ENCODE peak calls at places on chromosome 3, in seven cellular contexts. One of them, this sample, is unnamed.

GRCh38 chr3:140399853-140400252 is 278.0 kb upstream of the TRIM42 start:
- DNase-seq in neuronal stem cell: no peak
- DNase-seq in H1: no peak
- DNase-seq in mesenchymal stem cell: no peak
- DNase-seq in mesendoderm: no peak
- DNase-seq in H9: no peak
- DNase-seq in trophoblast cell: no peak
- DNase-seq in this sample: no peak

GRCh38 chr3:182027366-182027765 is 315.6 kb downstream of the SOX2 start:
- DNase-seq in neuronal stem cell: no peak
- DNase-seq in mesendoderm: no peak
- DNase-seq in H9: no peak
- DNase-seq in mesenchymal stem cell: no peak
- DNase-seq in trophoblast cell: no peak
- DNase-seq in H1: no peak
- DNase-seq in this sample: no peak

GRCh38 chr3:50885491-50885890 is 210.8 kb downstream of the DOCK3 start:
- DNase-seq in mesenchymal stem cell: no peak
- DNase-seq in mesendoderm: peak
- DNase-seq in H1: peak
- DNase-seq in H9: peak
- DNase-seq in neuronal stem cell: peak
- DNase-seq in trophoblast cell: no peak
- DNase-seq in this sample: no peak

GRCh38 chr3:44962606-44963393 is 13.2 kb downstream of the ZDHHC3 start:
- DNase-seq in mesendoderm: no peak
- DNase-seq in neuronal stem cell: no peak
- DNase-seq in H9: no peak
- DNase-seq in mesenchymal stem cell: peak
- DNase-seq in trophoblast cell: no peak
- DNase-seq in H1: no peak
- DNase-seq in this sample: peak

GRCh38 chr3:170621256-170621655 is 35.4 kb upstream of the SLC7A14 start:
- DNase-seq in mesendoderm: no peak
- DNase-seq in trophoblast cell: no peak
- DNase-seq in H9: no peak
- DNase-seq in neuronal stem cell: no peak
- DNase-seq in mesenchymal stem cell: peak
- DNase-seq in H1: no peak
- DNase-seq in this sample: peak

GRCh38 chr3:24802614-24803013 is 308.0 kb upstream of the THRB start:
- DNase-seq in mesenchymal stem cell: no peak
- DNase-seq in H1: no peak
- DNase-seq in neuronal stem cell: no peak
- DNase-seq in trophoblast cell: no peak
- DNase-seq in H9: no peak
- DNase-seq in mesendoderm: no peak
- DNase-seq in this sample: no peak

GRCh38 chr3:149258298-149258697 is 36.7 kb upstream of the CP start:
- DNase-seq in H1: no peak
- DNase-seq in mesenchymal stem cell: peak
- DNase-seq in neuronal stem cell: no peak
- DNase-seq in H9: no peak
- DNase-seq in mesendoderm: peak
- DNase-seq in trophoblast cell: no peak
- DNase-seq in this sample: peak

GRCh38 chr3:128545120-128545752 is 52.2 kb upstream of the GATA2 start:
- DNase-seq in H9: no peak
- DNase-seq in neuronal stem cell: no peak
- DNase-seq in mesendoderm: no peak
- DNase-seq in trophoblast cell: no peak
- DNase-seq in mesenchymal stem cell: no peak
- DNase-seq in H1: no peak
- DNase-seq in this sample: no peak

GRCh38 chr3:136750209-136750921 is 1.8 kb downstream of the STAG1 start:
- DNase-seq in trophoblast cell: no peak
- DNase-seq in H1: peak
- DNase-seq in mesenchymal stem cell: peak
- DNase-seq in mesendoderm: no peak
- DNase-seq in neuronal stem cell: no peak
- DNase-seq in H9: no peak
- DNase-seq in this sample: no peak

GRCh38 chr3:24598691-24599090 is 104.0 kb upstream of the THRB start:
- DNase-seq in trophoblast cell: no peak
- DNase-seq in H9: no peak
- DNase-seq in neuronal stem cell: no peak
- DNase-seq in mesendoderm: peak
- DNase-seq in H1: no peak
- DNase-seq in mesenchymal stem cell: peak
- DNase-seq in this sample: no peak

GRCh38 chr3:29346828-29347227 is 66.0 kb downstream of the RBMS3 start:
- DNase-seq in H9: no peak
- DNase-seq in H1: no peak
- DNase-seq in mesenchymal stem cell: peak
- DNase-seq in mesendoderm: peak
- DNase-seq in trophoblast cell: no peak
- DNase-seq in neuronal stem cell: no peak
- DNase-seq in this sample: peak

GRCh38 chr3:29347412-29347811 is 66.5 kb downstream of the RBMS3 start:
- DNase-seq in neuronal stem cell: no peak
- DNase-seq in mesenchymal stem cell: no peak
- DNase-seq in H1: no peak
- DNase-seq in mesendoderm: no peak
- DNase-seq in trophoblast cell: no peak
- DNase-seq in H9: no peak
- DNase-seq in this sample: no peak

GRCh38 chr3:29344154-29344553 is 63.3 kb downstream of the RBMS3 start:
- DNase-seq in H9: no peak
- DNase-seq in neuronal stem cell: no peak
- DNase-seq in trophoblast cell: no peak
- DNase-seq in mesenchymal stem cell: no peak
- DNase-seq in mesendoderm: no peak
- DNase-seq in H1: no peak
- DNase-seq in this sample: no peak

GRCh38 chr3:29345923-29346322 is 65.1 kb downstream of the RBMS3 start:
- DNase-seq in mesenchymal stem cell: no peak
- DNase-seq in trophoblast cell: no peak
- DNase-seq in mesendoderm: no peak
- DNase-seq in H9: no peak
- DNase-seq in neuronal stem cell: no peak
- DNase-seq in H1: no peak
- DNase-seq in this sample: no peak

GRCh38 chr3:29344986-29345385 is 64.1 kb downstream of the RBMS3 start:
- DNase-seq in mesendoderm: peak
- DNase-seq in mesenchymal stem cell: no peak
- DNase-seq in neuronal stem cell: no peak
- DNase-seq in H1: no peak
- DNase-seq in H9: no peak
- DNase-seq in trophoblast cell: no peak
- DNase-seq in this sample: no peak
- H3K4ac ChIP-seq in mesendoderm: no peak
- H3K4ac ChIP-seq in mesenchymal stem cell: no peak
- H3K4ac ChIP-seq in neuronal stem cell: no peak
- H3K4ac ChIP-seq in H1: no peak
- H3K4ac ChIP-seq in H9: no peak
- H3K4ac ChIP-seq in trophoblast cell: no peak
- H3K4ac ChIP-seq in this sample: no peak

DNA sequence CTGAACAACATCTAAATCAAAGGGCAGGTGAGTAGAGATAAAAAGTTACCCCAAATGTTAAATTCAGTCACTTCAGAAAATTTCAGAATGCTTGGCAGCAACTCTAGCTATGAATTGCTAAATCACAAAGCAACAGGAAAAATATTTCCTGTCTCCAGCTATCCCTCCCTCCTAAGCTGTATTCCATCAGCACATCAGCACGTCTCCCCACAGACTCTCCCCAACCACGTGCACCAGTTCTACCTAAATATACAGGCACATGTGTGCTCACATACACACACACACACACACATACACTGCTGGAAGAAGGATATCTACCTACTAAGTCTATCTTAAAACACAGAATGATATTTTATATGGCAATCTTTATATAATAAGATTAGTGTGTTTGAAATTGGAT is 177.1 kb upstream of the ARHGEF26 start:
- DNase-seq in H1: no peak
- DNase-seq in trophoblast cell: no peak
- DNase-seq in mesenchymal stem cell: no peak
- DNase-seq in neuronal stem cell: no peak
- DNase-seq in H9: no peak
- DNase-seq in mesendoderm: no peak
- DNase-seq in this sample: no peak
- H3K4ac ChIP-seq in H1: no peak
- H3K4ac ChIP-seq in trophoblast cell: no peak
- H3K4ac ChIP-seq in mesenchymal stem cell: no peak
- H3K4ac ChIP-seq in neuronal stem cell: no peak
- H3K4ac ChIP-seq in H9: no peak
- H3K4ac ChIP-seq in mesendoderm: no peak
- H3K4ac ChIP-seq in this sample: no peak

DNA sequence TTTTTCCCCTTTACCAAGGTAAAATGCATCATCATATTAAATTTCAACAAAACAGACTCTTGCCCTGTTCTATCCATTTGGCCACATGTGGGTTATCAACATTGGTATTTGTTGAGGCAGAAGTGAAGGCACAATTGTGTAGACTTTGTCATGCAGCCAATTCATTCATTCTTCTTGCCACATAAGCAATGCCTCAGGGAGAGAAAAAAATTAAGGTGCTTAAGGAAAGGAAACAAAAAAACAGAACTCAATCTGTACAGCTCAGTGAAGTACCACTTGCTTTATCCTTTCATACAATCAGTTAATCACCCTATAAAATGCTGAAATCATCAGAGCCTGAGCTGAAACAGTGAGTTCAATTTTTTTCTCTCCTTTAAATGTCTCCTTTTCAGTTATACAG is 588.8 kb downstream of the MFSD1 start:
- DNase-seq in H1: no peak
- DNase-seq in trophoblast cell: no peak
- DNase-seq in neuronal stem cell: no peak
- DNase-seq in H9: no peak
- DNase-seq in mesendoderm: no peak
- DNase-seq in mesenchymal stem cell: no peak
- DNase-seq in this sample: no peak
- H3K4ac ChIP-seq in H1: no peak
- H3K4ac ChIP-seq in trophoblast cell: no peak
- H3K4ac ChIP-seq in neuronal stem cell: no peak
- H3K4ac ChIP-seq in H9: no peak
- H3K4ac ChIP-seq in mesendoderm: no peak
- H3K4ac ChIP-seq in mesenchymal stem cell: no peak
- H3K4ac ChIP-seq in this sample: no peak

GRCh38 chr3:46282696-46283095 is 40.4 kb downstream of the CCR3 start:
- DNase-seq in H1: no peak
- DNase-seq in H9: no peak
- DNase-seq in neuronal stem cell: no peak
- DNase-seq in mesendoderm: no peak
- DNase-seq in trophoblast cell: no peak
- DNase-seq in mesenchymal stem cell: no peak
- DNase-seq in this sample: no peak
- H3K4ac ChIP-seq in H1: no peak
- H3K4ac ChIP-seq in H9: no peak
- H3K4ac ChIP-seq in neuronal stem cell: no peak
- H3K4ac ChIP-seq in mesendoderm: no peak
- H3K4ac ChIP-seq in trophoblast cell: no peak
- H3K4ac ChIP-seq in mesenchymal stem cell: no peak
- H3K4ac ChIP-seq in this sample: no peak

GRCh38 chr3:71849674-71850073 is 64.7 kb upstream of the PROK2 start:
- DNase-seq in H1: no peak
- DNase-seq in neuronal stem cell: no peak
- DNase-seq in mesendoderm: no peak
- DNase-seq in H9: no peak
- DNase-seq in mesenchymal stem cell: no peak
- DNase-seq in trophoblast cell: no peak
- DNase-seq in this sample: no peak

GRCh38 chr3:71857926-71858325 is 73.0 kb upstream of the PROK2 start:
- DNase-seq in mesendoderm: no peak
- DNase-seq in trophoblast cell: no peak
- DNase-seq in H9: no peak
- DNase-seq in neuronal stem cell: no peak
- DNase-seq in H1: no peak
- DNase-seq in mesenchymal stem cell: no peak
- DNase-seq in this sample: no peak

GRCh38 chr3:71851878-71852277 is 66.9 kb upstream of the PROK2 start:
- DNase-seq in trophoblast cell: no peak
- DNase-seq in mesendoderm: no peak
- DNase-seq in H1: no peak
- DNase-seq in mesenchymal stem cell: no peak
- DNase-seq in neuronal stem cell: no peak
- DNase-seq in H9: no peak
- DNase-seq in this sample: no peak

GRCh38 chr3:71850654-71851053 is 65.7 kb upstream of the PROK2 start:
- DNase-seq in trophoblast cell: no peak
- DNase-seq in neuronal stem cell: no peak
- DNase-seq in H9: no peak
- DNase-seq in mesenchymal stem cell: no peak
- DNase-seq in mesendoderm: no peak
- DNase-seq in H1: no peak
- DNase-seq in this sample: no peak

GRCh38 chr3:71854096-71854495 is 69.1 kb upstream of the PROK2 start:
- DNase-seq in neuronal stem cell: no peak
- DNase-seq in H1: no peak
- DNase-seq in mesenchymal stem cell: no peak
- DNase-seq in mesendoderm: no peak
- DNase-seq in trophoblast cell: peak
- DNase-seq in H9: no peak
- DNase-seq in this sample: no peak
- H3K4ac ChIP-seq in neuronal stem cell: no peak
- H3K4ac ChIP-seq in H1: no peak
- H3K4ac ChIP-seq in mesenchymal stem cell: no peak
- H3K4ac ChIP-seq in mesendoderm: no peak
- H3K4ac ChIP-seq in trophoblast cell: no peak
- H3K4ac ChIP-seq in H9: no peak
- H3K4ac ChIP-seq in this sample: no peak

DNA sequence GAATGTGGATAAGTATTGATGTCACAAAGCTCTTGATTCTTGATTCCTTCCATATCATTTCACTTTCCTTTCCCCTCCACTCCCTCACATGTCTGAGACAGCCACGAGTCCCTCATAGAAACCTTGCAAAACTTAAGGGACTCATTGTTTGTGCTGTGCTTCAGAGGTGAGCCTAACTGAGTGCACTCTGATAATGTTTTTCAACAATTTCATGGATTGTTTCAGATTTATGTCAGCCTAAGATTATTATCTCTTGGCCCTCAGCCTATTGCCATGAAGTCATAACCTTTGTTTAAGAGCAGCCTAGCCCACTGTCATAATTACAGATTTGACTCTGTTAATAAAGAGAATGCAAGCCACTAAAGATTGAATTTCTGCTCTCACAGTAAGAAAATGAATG is 363.6 kb downstream of the MECOM start:
- DNase-seq in H9: no peak
- DNase-seq in mesendoderm: no peak
- DNase-seq in trophoblast cell: peak
- DNase-seq in H1: no peak
- DNase-seq in neuronal stem cell: no peak
- DNase-seq in mesenchymal stem cell: no peak
- DNase-seq in this sample: no peak
- H3K4ac ChIP-seq in H9: no peak
- H3K4ac ChIP-seq in mesendoderm: no peak
- H3K4ac ChIP-seq in trophoblast cell: no peak
- H3K4ac ChIP-seq in H1: no peak
- H3K4ac ChIP-seq in neuronal stem cell: no peak
- H3K4ac ChIP-seq in mesenchymal stem cell: no peak
- H3K4ac ChIP-seq in this sample: no peak